ENCODE peak calls at places on chromosomes 16 and 17, in eight cellular contexts. One of them, this sample, is unnamed.

GRCh38 chr17:28716740-28717577 is 709 bp downstream of the RAB34 start:
- DNase-seq in stimulated activated CD8-positive, alpha-beta memory T cell treated with anti-CD3 and anti-CD28 coated beads, Interleukin-4, amount 100 ng/mL, for 1 hour: no peak
- DNase-seq in EL: peak
- DNase-seq in NCI-H2081: no peak
- DNase-seq in fibroblast of the aortic adventitia: peak
- DNase-seq in T-helper 1 cell: no peak
- DNase-seq in CD4-positive, alpha-beta T cell: no peak
- DNase-seq in testis: no peak
- DNase-seq in this sample: no peak

GRCh38 chr17:62987136-62987535 is 21.1 kb downstream of the TANC2 start:
- DNase-seq in EL: no peak
- DNase-seq in CD4-positive, alpha-beta T cell: no peak
- DNase-seq in T-helper 1 cell: no peak
- DNase-seq in NCI-H2081: no peak
- DNase-seq in fibroblast of the aortic adventitia: no peak
- DNase-seq in stimulated activated CD8-positive, alpha-beta memory T cell treated with anti-CD3 and anti-CD28 coated beads, Interleukin-4, amount 100 ng/mL, for 1 hour: no peak
- DNase-seq in testis: no peak
- DNase-seq in this sample: no peak

GRCh38 chr16:59339871-59340270 is 605.8 kb upstream of the GOT2 start:
- DNase-seq in testis: no peak
- DNase-seq in NCI-H2081: no peak
- DNase-seq in T-helper 1 cell: no peak
- DNase-seq in stimulated activated CD8-positive, alpha-beta memory T cell treated with anti-CD3 and anti-CD28 coated beads, Interleukin-4, amount 100 ng/mL, for 1 hour: no peak
- DNase-seq in EL: no peak
- DNase-seq in fibroblast of the aortic adventitia: no peak
- DNase-seq in CD4-positive, alpha-beta T cell: no peak
- DNase-seq in this sample: no peak

GRCh38 chr17:66602659-66603363 is 232.1 kb upstream of the CACNG5 start:
- DNase-seq in CD4-positive, alpha-beta T cell: no peak
- DNase-seq in stimulated activated CD8-positive, alpha-beta memory T cell treated with anti-CD3 and anti-CD28 coated beads, Interleukin-4, amount 100 ng/mL, for 1 hour: no peak
- DNase-seq in NCI-H2081: no peak
- DNase-seq in T-helper 1 cell: no peak
- DNase-seq in EL: peak
- DNase-seq in fibroblast of the aortic adventitia: peak
- DNase-seq in testis: no peak
- DNase-seq in this sample: no peak

GRCh38 chr17:78532922-78533640 is 44.1 kb downstream of the DNAH17 start:
- DNase-seq in fibroblast of the aortic adventitia: peak
- DNase-seq in EL: peak
- DNase-seq in testis: no peak
- DNase-seq in NCI-H2081: no peak
- DNase-seq in T-helper 1 cell: no peak
- DNase-seq in CD4-positive, alpha-beta T cell: no peak
- DNase-seq in stimulated activated CD8-positive, alpha-beta memory T cell treated with anti-CD3 and anti-CD28 coated beads, Interleukin-4, amount 100 ng/mL, for 1 hour: no peak
- DNase-seq in this sample: peak

GRCh38 chr17:74020522-74020921 is 183.0 kb upstream of the RPL38 start:
- DNase-seq in fibroblast of the aortic adventitia: no peak
- DNase-seq in NCI-H2081: no peak
- DNase-seq in T-helper 1 cell: no peak
- DNase-seq in stimulated activated CD8-positive, alpha-beta memory T cell treated with anti-CD3 and anti-CD28 coated beads, Interleukin-4, amount 100 ng/mL, for 1 hour: no peak
- DNase-seq in EL: no peak
- DNase-seq in testis: no peak
- DNase-seq in CD4-positive, alpha-beta T cell: no peak
- DNase-seq in this sample: no peak

GRCh38 chr16:89696598-89697128 is 4.8 kb downstream of the SPATA2L start:
- DNase-seq in NCI-H2081: no peak
- DNase-seq in CD4-positive, alpha-beta T cell: no peak
- DNase-seq in T-helper 1 cell: no peak
- DNase-seq in EL: no peak
- DNase-seq in stimulated activated CD8-positive, alpha-beta memory T cell treated with anti-CD3 and anti-CD28 coated beads, Interleukin-4, amount 100 ng/mL, for 1 hour: no peak
- DNase-seq in fibroblast of the aortic adventitia: no peak
- DNase-seq in testis: no peak
- DNase-seq in this sample: no peak

GRCh38 chr17:19904924-19905323 is 37.2 kb upstream of the ULK2 start:
- DNase-seq in T-helper 1 cell: no peak
- DNase-seq in testis: peak
- DNase-seq in EL: no peak
- DNase-seq in fibroblast of the aortic adventitia: no peak
- DNase-seq in CD4-positive, alpha-beta T cell: no peak
- DNase-seq in NCI-H2081: no peak
- DNase-seq in stimulated activated CD8-positive, alpha-beta memory T cell treated with anti-CD3 and anti-CD28 coated beads, Interleukin-4, amount 100 ng/mL, for 1 hour: no peak
- DNase-seq in this sample: no peak

GRCh38 chr17:38693700-38694329 is 11.3 kb upstream of the MLLT6 start:
- DNase-seq in NCI-H2081: no peak
- DNase-seq in fibroblast of the aortic adventitia: peak
- DNase-seq in CD4-positive, alpha-beta T cell: no peak
- DNase-seq in T-helper 1 cell: no peak
- DNase-seq in stimulated activated CD8-positive, alpha-beta memory T cell treated with anti-CD3 and anti-CD28 coated beads, Interleukin-4, amount 100 ng/mL, for 1 hour: no peak
- DNase-seq in testis: peak
- DNase-seq in EL: peak
- DNase-seq in this sample: no peak

GRCh38 chr17:73524941-73525679 is 119.1 kb downstream of the SDK2 start:
- DNase-seq in CD4-positive, alpha-beta T cell: no peak
- DNase-seq in NCI-H2081: no peak
- DNase-seq in stimulated activated CD8-positive, alpha-beta memory T cell treated with anti-CD3 and anti-CD28 coated beads, Interleukin-4, amount 100 ng/mL, for 1 hour: no peak
- DNase-seq in T-helper 1 cell: no peak
- DNase-seq in EL: no peak
- DNase-seq in fibroblast of the aortic adventitia: no peak
- DNase-seq in testis: no peak
- DNase-seq in this sample: no peak

GRCh38 chr17:17672453-17673368 is 8.5 kb upstream of the RAI1 start:
- DNase-seq in T-helper 1 cell: no peak
- DNase-seq in fibroblast of the aortic adventitia: no peak
- DNase-seq in NCI-H2081: no peak
- DNase-seq in testis: no peak
- DNase-seq in CD4-positive, alpha-beta T cell: no peak
- DNase-seq in EL: peak
- DNase-seq in stimulated activated CD8-positive, alpha-beta memory T cell treated with anti-CD3 and anti-CD28 coated beads, Interleukin-4, amount 100 ng/mL, for 1 hour: no peak
- DNase-seq in this sample: no peak

GRCh38 chr17:35973333-35974260 is 7.7 kb downstream of the CCL16 start:
- DNase-seq in EL: peak
- DNase-seq in NCI-H2081: no peak
- DNase-seq in testis: no peak
- DNase-seq in T-helper 1 cell: no peak
- DNase-seq in stimulated activated CD8-positive, alpha-beta memory T cell treated with anti-CD3 and anti-CD28 coated beads, Interleukin-4, amount 100 ng/mL, for 1 hour: no peak
- DNase-seq in fibroblast of the aortic adventitia: peak
- DNase-seq in CD4-positive, alpha-beta T cell: no peak
- DNase-seq in this sample: peak

GRCh38 chr16:64864232-64864803 is 257.5 kb downstream of the CDH11 start:
- DNase-seq in EL: peak
- DNase-seq in NCI-H2081: no peak
- DNase-seq in stimulated activated CD8-positive, alpha-beta memory T cell treated with anti-CD3 and anti-CD28 coated beads, Interleukin-4, amount 100 ng/mL, for 1 hour: no peak
- DNase-seq in fibroblast of the aortic adventitia: peak
- DNase-seq in T-helper 1 cell: no peak
- DNase-seq in testis: no peak
- DNase-seq in CD4-positive, alpha-beta T cell: no peak
- DNase-seq in this sample: peak

GRCh38 chr16:11345040-11345862 is at the start of gene RMI2:
- DNase-seq in testis: peak
- DNase-seq in stimulated activated CD8-positive, alpha-beta memory T cell treated with anti-CD3 and anti-CD28 coated beads, Interleukin-4, amount 100 ng/mL, for 1 hour: peak
- DNase-seq in EL: peak
- DNase-seq in CD4-positive, alpha-beta T cell: peak
- DNase-seq in fibroblast of the aortic adventitia: peak
- DNase-seq in NCI-H2081: peak
- DNase-seq in T-helper 1 cell: peak
- DNase-seq in this sample: peak

GRCh38 chr17:29048440-29049360 is 5.8 kb downstream of the PIPOX start:
- DNase-seq in EL: peak
- DNase-seq in CD4-positive, alpha-beta T cell: no peak
- DNase-seq in fibroblast of the aortic adventitia: no peak
- DNase-seq in stimulated activated CD8-positive, alpha-beta memory T cell treated with anti-CD3 and anti-CD28 coated beads, Interleukin-4, amount 100 ng/mL, for 1 hour: no peak
- DNase-seq in T-helper 1 cell: no peak
- DNase-seq in NCI-H2081: peak
- DNase-seq in testis: no peak
- DNase-seq in this sample: no peak

This sample was measured in RKO.